ENCODE peak calls at places on chromosomes 12 and 14, in four cellular contexts. J is AG09309, G is right atrium auricular region, Z is suprapubic skin. E is an unnamed sample.

GRCh38 chr14:32565256-32565655 is 236.2 kb downstream of the AKAP6 start:
- DNase-seq in G (no peak), J (no peak), Z (no peak), E (no peak)

GRCh38 chr14:103138483-103139370 is 15.5 kb downstream of the TNFAIP2 start:
- DNase-seq in Z (peak; percentile 82), G (no peak), J (no peak), E (no peak)

GRCh38 chr12:52977195-52977594 is 28.3 kb downstream of the KRT18 start:
- DNase-seq in G (no peak), J (no peak), Z (no peak), E (no peak)

GRCh38 chr14:62138593-62138992 is 376.4 kb downstream of the SNAPC1 start:
- DNase-seq in Z (no peak), G (no peak), J (no peak), E (no peak)

GRCh38 chr12:69497308-69498026 is 27.3 kb downstream of the FRS2 start:
- DNase-seq in Z (no peak), G (no peak), J (no peak), E (no peak)

GRCh38 chr12:91417649-91418048 is 235.0 kb upstream of the DCN start:
- DNase-seq in J (no peak), Z (no peak), G (no peak), E (no peak)

GRCh38 chr12:4443616-4444015 is 2.0 kb downstream of the FGF6 start:
- DNase-seq in J (no peak), G (no peak), Z (no peak), E (no peak)

GRCh38 chr14:33987565-33988080 is 36.7 kb upstream of the EGLN3 start:
- DNase-seq in Z (no peak), J (no peak), G (no peak), E (no peak)

GRCh38 chr12:119940881-119941280 is 48.2 kb upstream of the BICDL1 start:
- DNase-seq in Z (no peak), J (peak; percentile 13), G (no peak), E (peak; percentile 16)

GRCh38 chr14:44149597-44149996 is 357.5 kb downstream of the FSCB start:
- DNase-seq in Z (no peak), G (no peak), J (no peak), E (no peak)

GRCh38 chr14:23365353-23366162 is 586 bp upstream of the EFS start:
- DNase-seq in J (no peak), Z (no peak), G (no peak), E (no peak)

GRCh38 chr12:54229624-54230212 is 40.9 kb upstream of the SMUG1 start:
- DNase-seq in J (peak; percentile 94), G (peak; percentile 75), Z (no peak), E (peak; percentile 86)

GRCh38 chr12:18492372-18493025 is 231.2 kb downstream of the PIK3C2G start:
- DNase-seq in G (no peak), Z (no peak), J (no peak), E (no peak)

GRCh38 chr12:77163068-77163810 is 97.9 kb upstream of the E2F7 start:
- DNase-seq in J (no peak), Z (no peak), G (no peak), E (no peak)

GRCh38 chr12:32270818-32271710 is 128.3 kb upstream of the FGD4 start:
- DNase-seq in J (peak; percentile 3), Z (no peak), G (no peak), E (no peak)

GRCh38 chr12:11134300-11134699 is at the start of gene TAS2R30:
- DNase-seq in G (no peak), J (no peak), Z (no peak), E (no peak)

GRCh38 chr12:130053641-130054040 is 108.6 kb upstream of the FZD10 start:
- DNase-seq in J (no peak), Z (no peak), G (no peak), E (no peak)

GRCh38 chr14:24146978-24147760 is at the start of gene RNF31:
- DNase-seq in Z (peak; percentile 100), J (peak; percentile 93), G (peak; percentile 99), E (peak; percentile 98)

GRCh38 chr14:98144964-98145363 is 1127.0 kb downstream of the BCL11B start:
- DNase-seq in G (no peak), Z (no peak), J (no peak), E (no peak)

DNA sequence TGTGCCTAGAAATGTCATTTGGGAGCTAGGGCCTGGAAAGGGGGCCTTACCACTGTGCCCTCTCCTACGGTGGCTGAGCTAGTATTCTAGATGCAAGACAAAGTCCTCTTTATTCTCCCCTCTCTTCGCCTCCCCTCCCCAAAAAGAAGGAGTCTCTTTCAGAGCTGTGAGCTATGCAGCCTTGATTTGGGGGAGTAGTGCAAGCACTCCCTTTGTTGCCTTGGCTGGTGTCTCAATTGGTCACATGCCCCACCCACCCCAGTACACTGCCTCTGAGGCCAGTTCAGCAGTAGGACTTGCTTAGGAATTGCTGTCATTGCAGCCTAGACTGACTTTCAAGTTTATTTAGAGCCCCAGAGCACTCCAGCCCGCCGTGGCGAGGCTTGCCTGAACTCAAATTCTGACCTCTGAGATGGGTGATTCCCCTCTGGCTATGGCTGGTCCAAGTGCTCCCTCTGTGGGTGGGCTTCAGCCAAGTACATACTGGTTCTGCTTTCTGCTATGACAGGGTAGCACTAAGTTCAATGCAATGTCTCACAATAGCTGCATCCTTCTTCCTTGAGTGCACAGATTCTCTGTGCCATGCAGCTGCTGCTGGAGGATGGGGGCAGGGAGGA is 37.0 kb upstream of the FBXO33 start:
- DNase-seq in Z (no peak), J (no peak), G (no peak), E (no peak)
- TF ChIP-seq CTCF in Z (no peak), J (peak; percentile 12), G (no peak), E (peak; percentile 17)

GRCh38 chr12:57342207-57342691 is 88.6 kb downstream of the R3HDM2 start:
- DNase-seq in G (peak; percentile 61), J (peak; percentile 5), Z (no peak), E (no peak)
- H3K4me3 ChIP-seq in G (no peak overlapping the region), J (no peak overlapping the region), Z (no peak overlapping the region), E (no peak overlapping the region)

GRCh38 chr12:48995061-48995879 is 3.9 kb downstream of the DDN start:
- DNase-seq in J (no peak), Z (peak; percentile 90), G (peak; percentile 85), E (peak; percentile 46)

GRCh38 chr12:48998497-48999353 is 450 bp downstream of the DDN start:
- DNase-seq in G (no peak), Z (no peak), J (no peak), E (no peak)

GRCh38 chr12:48999371-49000131 is at the start of gene DDN:
- DNase-seq in G (no peak), Z (no peak), J (no peak), E (no peak)

GRCh38 chr12:48997719-48998496 is 1.3 kb downstream of the DDN start:
- DNase-seq in G (no peak), Z (no peak), J (no peak), E (no peak)

DNA sequence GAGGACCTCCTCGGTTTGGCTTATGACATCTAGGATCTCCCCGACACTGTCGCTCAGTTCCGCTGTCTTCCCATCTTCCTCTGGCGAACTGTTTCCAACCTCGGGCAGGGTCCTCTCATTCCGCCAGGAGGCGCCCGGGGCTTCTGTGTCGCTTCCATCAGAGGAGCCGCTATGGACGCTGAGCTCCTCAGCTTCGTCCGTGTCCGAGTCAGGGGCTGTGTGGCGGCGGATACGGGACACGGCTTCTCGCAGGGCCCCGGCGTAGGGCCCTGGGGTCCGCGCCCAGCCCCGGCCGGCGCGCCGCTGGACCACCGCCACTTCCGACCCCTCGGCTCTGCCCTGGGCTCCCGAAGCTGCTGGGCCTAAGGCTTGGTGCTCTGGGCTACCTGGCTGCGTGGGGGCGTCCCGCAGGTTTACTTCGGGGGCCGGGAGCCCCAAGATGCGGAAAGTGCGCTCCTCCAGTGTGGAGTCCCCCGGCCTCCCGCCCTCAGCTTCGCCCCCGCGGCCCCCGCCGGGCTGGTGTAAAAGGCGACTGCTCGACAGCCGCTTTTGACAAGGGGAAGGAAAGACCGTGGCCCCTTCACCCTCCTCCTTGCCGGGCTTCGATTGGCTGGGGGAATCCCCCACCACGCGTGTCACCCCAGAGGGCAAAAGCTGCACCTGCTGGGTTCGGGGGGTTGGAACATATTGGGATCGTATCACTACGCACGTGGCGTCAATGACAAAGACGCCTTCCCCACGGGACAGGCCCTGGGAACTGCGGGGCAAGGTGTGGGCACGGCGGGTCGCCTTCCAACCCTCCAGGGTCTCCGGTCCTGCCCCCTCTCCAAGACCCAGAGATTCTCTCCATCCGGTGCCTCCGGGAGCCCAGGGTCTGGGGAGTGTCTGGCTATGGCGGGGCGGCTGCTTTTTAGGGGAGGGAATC is 2.1 kb downstream of the DDN start:
- DNase-seq in J (no peak), Z (no peak), G (peak; percentile 84), E (peak; percentile 35)
- TF ChIP-seq CTCF in J (peak; percentile 77), Z (peak; percentile 15), G (peak; percentile 74), E (peak; percentile 95)

DNA sequence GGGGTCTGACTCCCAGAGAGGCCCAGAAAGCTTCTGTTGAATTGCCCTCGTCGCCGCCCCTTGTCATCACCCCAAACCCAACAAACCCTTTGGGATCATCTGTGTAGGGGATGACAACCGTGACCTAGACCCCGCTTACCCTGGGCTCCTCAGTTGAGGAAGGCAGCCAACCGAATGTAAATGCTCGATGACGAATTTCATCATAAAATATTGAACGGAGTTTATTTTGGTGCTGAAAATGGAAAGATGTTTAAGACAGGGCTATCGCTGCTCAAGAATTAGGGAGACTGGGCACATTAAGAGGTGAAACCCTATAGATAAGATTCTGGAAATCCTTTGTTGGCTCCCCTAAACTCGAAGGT is 512 bp downstream of the ACTR10 start:
- DNase-seq in Z (no peak), J (no peak), G (no peak), E (no peak)
- H3K4me3 ChIP-seq in Z (peak overlapping the region; percentile 96), J (peak overlapping the region; percentile 85), G (peak overlapping the region; percentile 81), E (peak overlapping the region; percentile 81)

DNA sequence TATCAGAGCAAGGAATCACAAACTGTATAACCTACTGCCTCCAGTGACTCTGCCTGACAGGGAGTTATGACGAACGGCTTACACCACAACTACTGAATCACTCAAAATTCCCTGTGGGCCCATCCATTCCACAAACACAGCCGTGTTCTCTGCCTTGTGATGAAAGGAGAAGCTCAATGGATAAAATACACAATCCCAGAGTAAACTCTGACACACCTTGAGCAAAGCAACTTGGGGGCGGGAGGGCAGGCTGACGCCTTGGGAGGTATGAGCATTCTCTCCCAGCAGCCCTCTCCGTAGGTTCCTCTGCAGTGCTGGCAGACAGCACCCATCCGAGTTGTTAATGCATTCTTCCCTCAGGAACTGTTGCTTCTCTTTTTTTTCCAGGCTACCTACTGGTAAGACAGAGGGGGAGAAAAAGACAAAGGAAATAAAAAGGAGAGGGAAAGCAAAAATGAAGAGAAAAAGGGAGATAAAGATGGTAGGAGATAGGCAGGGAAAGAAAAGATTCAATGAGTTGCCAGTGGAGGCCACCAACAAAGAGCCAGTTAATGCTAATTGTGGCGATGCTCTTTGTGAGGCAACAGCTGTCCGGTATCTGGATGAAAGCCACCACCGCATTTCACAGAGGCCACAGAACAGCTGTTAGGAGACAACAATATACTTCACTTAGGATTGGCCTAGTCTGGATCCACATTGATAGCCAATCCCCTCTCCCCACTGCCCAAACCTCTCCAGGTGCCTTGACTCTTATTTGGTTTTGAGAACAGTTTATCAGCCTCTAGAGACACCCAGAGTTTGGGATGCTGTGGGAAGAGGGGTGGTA is 4.7 kb upstream of the DIO2 start:
- DNase-seq in J (no peak), Z (no peak), G (no peak), E (no peak)
- TF ChIP-seq CTCF in J (no peak), Z (no peak), G (no peak), E (no peak)